ENCODE peak calls at places on chromosomes 16 and 17, in six cellular contexts. S is midbrain, M is AG09319, G is RWPE1, F is right cardiac atrium, V is colonic mucosa. J is an unnamed sample.

GRCh38 chr16:65002265-65002664 is 119.6 kb downstream of the CDH11 start:
- DNase-seq in G (no peak), S (no peak), V (no peak), F (no peak), M (peak), J (no peak)

GRCh38 chr16:10080031-10080772 is 102.0 kb downstream of the GRIN2A start:
- DNase-seq in S (peak), G (peak), V (no peak), F (peak), M (peak), J (peak)

GRCh38 chr17:57113656-57114055 is 28.6 kb downstream of the AKAP1 start:
- DNase-seq in F (no peak), S (no peak), G (no peak), V (no peak), M (no peak), J (no peak)

GRCh38 chr17:40612510-40613244 is 34.9 kb downstream of the SMARCE1 start:
- DNase-seq in F (no peak), V (no peak), S (no peak), M (no peak), G (no peak), J (no peak)

GRCh38 chr17:58531661-58532554 is 17.5 kb upstream of the MTMR4 start:
- DNase-seq in S (peak), M (no peak), F (peak), G (peak), V (peak), J (no peak)

GRCh38 chr17:31571124-31571892 is 179.8 kb downstream of the RAB11FIP4 start:
- DNase-seq in S (no peak), G (peak), M (peak), F (peak), V (no peak), J (no peak)

GRCh38 chr16:54932737-54933254 is 2.1 kb downstream of the IRX5 start:
- DNase-seq in M (no peak), F (no peak), G (no peak), S (no peak), V (no peak), J (no peak)

GRCh38 chr17:40598928-40599627 is 33.8 kb upstream of the CCR7 start:
- DNase-seq in S (no peak), F (peak), V (no peak), M (no peak), G (no peak), J (no peak)

GRCh38 chr16:73046484-73047214 is 1.3 kb downstream of the ZFHX3 start:
- DNase-seq in V (no peak), F (no peak), S (no peak), M (no peak), G (no peak), J (no peak)

J was measured in epithelial cell of prostate.